ENCODE peak calls at places on chromosomes 6 and 20, in eight cellular contexts. K, W, C, O, U, I, N and A are unnamed samples.

GRCh38 chr6:142855877-142856606 is 88.9 kb downstream of the HIVEP2 start:
- DNase-seq in K (no peak), W (no peak), C (no peak), O (no peak), U (no peak), I (no peak), N (no peak), A (no peak)

GRCh38 chr20:40323411-40323810 is 365.6 kb downstream of the MAFB start:
- DNase-seq in K (no peak), W (no peak), C (no peak), O (no peak), U (no peak), I (peak), N (no peak), A (no peak)

GRCh38 chr6:43926644-43927524 is 156.9 kb downstream of the VEGFA start:
- DNase-seq in K (peak), W (no peak), C (no peak), O (no peak), U (no peak), I (peak), N (peak), A (no peak)

GRCh38 chr20:3082955-3083952 is 1.3 kb downstream of the AVP start:
- DNase-seq in K (no peak), W (no peak), C (no peak), O (no peak), U (no peak), I (no peak), N (no peak), A (no peak)

GRCh38 chr6:117907600-117908245 is 659 bp downstream of the SLC35F1 start:
- DNase-seq in K (no peak), W (no peak), C (peak), O (no peak), U (no peak), I (no peak), N (no peak), A (peak)

GRCh38 chr6:11667876-11668275 is 110.7 kb downstream of the ADTRP start:
- DNase-seq in K (no peak), W (no peak), C (no peak), O (no peak), U (no peak), I (no peak), N (no peak), A (no peak)

GRCh38 chr6:90000864-90001731 is 106.8 kb downstream of the GJA10 start:
- DNase-seq in K (no peak), W (no peak), C (no peak), O (no peak), U (no peak), I (no peak), N (no peak), A (no peak)

GRCh38 chr6:125111219-125111983 is 42.2 kb upstream of the TPD52L1 start:
- DNase-seq in K (no peak), W (no peak), C (no peak), O (no peak), U (no peak), I (no peak), N (no peak), A (no peak)

GRCh38 chr6:28258877-28259777 is at the start of gene NKAPL:
- DNase-seq in K (no peak), W (peak), C (peak), O (peak), U (no peak), I (no peak), N (peak), A (peak)

GRCh38 chr6:106163446-106163965 is 77.4 kb downstream of the PRDM1 start:
- DNase-seq in K (no peak), W (no peak), C (no peak), O (no peak), U (no peak), I (peak), N (peak), A (no peak)

GRCh38 chr6:37279366-37280134 is 21.6 kb upstream of the TMEM217 start:
- DNase-seq in K (no peak), W (no peak), C (no peak), O (no peak), U (no peak), I (peak), N (no peak), A (no peak)

GRCh38 chr6:150450918-150451317 is 82.1 kb downstream of the IYD start:
- DNase-seq in K (no peak), W (no peak), C (no peak), O (no peak), U (no peak), I (no peak), N (no peak), A (no peak)

GRCh38 chr20:328596-329324 is 3.4 kb downstream of the SOX12 start:
- DNase-seq in K (no peak), W (no peak), C (no peak), O (no peak), U (no peak), I (no peak), N (no peak), A (no peak)

GRCh38 chr6:71228461-71229041 is 60.1 kb upstream of the OGFRL1 start:
- DNase-seq in K (no peak), W (no peak), C (no peak), O (no peak), U (no peak), I (no peak), N (no peak), A (no peak)

GRCh38 chr20:32075534-32075933 is 23.5 kb downstream of the HCK start:
- DNase-seq in K (no peak), W (no peak), C (no peak), O (no peak), U (no peak), I (no peak), N (no peak), A (no peak)

GRCh38 chr6:34237316-34237721 is 646 bp downstream of the HMGA1 start:
- DNase-seq in K (no peak), W (no peak), C (peak), O (no peak), U (peak), I (no peak), N (peak), A (no peak)

GRCh38 chr20:9609892-9610502 is 95.6 kb downstream of the LAMP5 start:
- DNase-seq in K (peak), W (no peak), C (no peak), O (no peak), U (no peak), I (no peak), N (peak), A (peak)

GRCh38 chr20:46712056-46712636 is 2.7 kb downstream of the SLC2A10 start:
- DNase-seq in K (no peak), W (no peak), C (no peak), O (no peak), U (no peak), I (no peak), N (no peak), A (no peak)

GRCh38 chr6:5866547-5867051 is 140.1 kb downstream of the NRN1 start:
- DNase-seq in K (no peak), W (no peak), C (no peak), O (no peak), U (no peak), I (no peak), N (no peak), A (no peak)